ENCODE peak calls at places on chromosome 9, in four cellular contexts. M, E, S and G are unnamed samples.
A peak's percentile ranks its signal among the peaks of the same experiment; 100 is the strongest.

GRCh38 chr9:76297721-76298239 is 96.4 kb downstream of the RFK start:
- DNase-seq in M (peak; percentile 65), E (no peak), S (no peak), G (no peak)

GRCh38 chr9:107487521-107488399 is 1.8 kb downstream of the KLF4 start:
- DNase-seq in M (no peak), E (peak; percentile 81), S (peak; percentile 90), G (no peak)

GRCh38 chr9:124776952-124777645 is at the start of gene OLFML2A:
- DNase-seq in M (no peak), E (no peak), S (peak; percentile 87), G (no peak)

GRCh38 chr9:27088981-27089380 is 20.0 kb upstream of the TEK start:
- DNase-seq in M (no peak), E (no peak), S (no peak), G (peak; percentile 69)

GRCh38 chr9:109450346-109450745 is 47.8 kb downstream of the PTPN3 start:
- DNase-seq in M (no peak), E (no peak), S (no peak), G (no peak)

GRCh38 chr9:137502008-137502913 is 43.1 kb upstream of the NSMF start:
- DNase-seq in M (no peak), E (no peak), S (peak; percentile 44), G (no peak)

GRCh38 chr9:110021891-110022290 is 186.1 kb downstream of the C9orf152 start:
- DNase-seq in M (no peak), E (no peak), S (no peak), G (no peak)

GRCh38 chr9:69180670-69181069 is 6.6 kb downstream of the TJP2 start:
- DNase-seq in M (peak; percentile 97), E (peak; percentile 77), S (no peak), G (peak; percentile 93)

GRCh38 chr9:78031826-78032598 is 401 bp upstream of the GNAQ start:
- DNase-seq in M (peak; percentile 66), E (peak; percentile 93), S (peak; percentile 99), G (peak; percentile 73)

GRCh38 chr9:135299239-135299590 is 180.4 kb upstream of the PPP1R26 start:
- DNase-seq in M (no peak), E (no peak), S (peak; percentile 24), G (no peak)

GRCh38 chr9:7640205-7640604 is 159.4 kb downstream of the DMAC1 start:
- DNase-seq in M (no peak), E (no peak), S (no peak), G (no peak)

GRCh38 chr9:70683841-70684240 is 269.4 kb upstream of the KLF9 start:
- DNase-seq in M (no peak), E (no peak), S (no peak), G (no peak)
- TF ChIP-seq CTCF in M (no peak), E (no peak), S (no peak), G (no peak)

DNA sequence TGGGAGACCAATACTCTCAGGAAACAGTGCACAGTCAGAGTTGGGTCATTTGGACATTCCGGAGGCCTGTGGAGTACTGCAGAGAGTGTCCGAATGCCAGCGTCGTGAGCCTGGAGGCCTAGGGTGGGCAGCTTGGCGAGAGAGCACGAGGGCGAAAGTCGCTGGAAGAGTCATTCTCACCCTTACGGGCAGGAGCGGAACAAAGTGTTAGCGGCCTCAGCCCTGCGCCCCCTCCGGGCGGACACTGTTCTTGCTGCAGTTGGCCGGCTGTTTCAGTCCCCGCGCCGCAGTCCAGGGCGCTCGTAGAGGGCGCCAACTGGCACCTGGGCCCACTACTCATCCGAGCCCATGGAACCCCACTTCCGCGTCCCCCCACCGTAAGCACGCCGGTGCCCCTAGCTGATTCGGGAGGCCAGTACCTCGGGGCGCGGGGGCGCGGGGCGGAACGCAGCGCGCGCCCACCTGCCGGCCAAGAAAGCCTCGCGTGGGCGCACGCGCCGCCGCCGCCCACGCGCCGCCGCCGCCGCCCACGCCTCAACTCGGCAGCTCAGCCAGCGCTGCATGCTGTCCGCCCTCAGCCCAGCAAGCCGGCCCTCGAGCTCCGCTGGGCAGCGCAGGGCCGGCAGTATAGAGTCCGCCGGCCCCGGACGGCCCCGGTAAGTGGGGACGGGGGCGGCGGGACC is 99.7 kb upstream of the CCL21 start:
- DNase-seq in M (no peak), E (no peak), S (no peak), G (no peak)
- TF ChIP-seq CTCF in M (peak; percentile 35), E (no peak), S (peak; percentile 16), G (no peak)

DNA sequence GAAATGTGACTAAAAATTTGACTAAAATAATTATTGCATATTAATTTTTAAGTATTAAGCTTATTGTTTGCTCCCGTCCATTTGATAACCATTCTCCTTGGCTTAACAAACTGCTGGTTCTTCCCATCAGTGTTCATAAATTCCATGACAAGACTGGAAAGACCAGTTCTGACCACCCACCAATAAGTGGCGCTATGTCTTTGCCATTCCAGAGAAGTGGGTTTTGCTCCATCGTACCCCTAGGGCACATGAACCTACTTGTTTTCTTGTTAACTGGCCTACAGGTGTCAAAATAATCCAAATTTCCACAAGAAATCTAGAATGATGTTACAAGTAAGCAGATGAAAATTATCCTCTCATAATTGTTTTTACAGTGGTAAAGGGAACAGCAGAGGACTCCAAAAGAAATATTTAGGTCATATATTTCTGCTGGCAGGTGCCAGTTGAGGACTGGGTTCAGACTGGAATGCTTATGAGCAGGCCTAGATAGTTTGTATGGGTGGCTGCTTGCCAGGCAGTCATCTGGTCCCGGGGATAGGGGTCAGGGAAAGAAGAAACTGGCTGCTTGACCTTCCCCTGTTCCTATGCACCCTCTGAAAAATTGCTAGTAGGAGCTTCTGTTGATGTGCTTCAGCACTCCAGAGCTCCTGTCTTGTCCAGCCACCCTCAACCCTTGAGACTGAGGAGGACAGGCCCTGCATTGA is 283.1 kb upstream of the ADAMTSL1 start:
- DNase-seq in M (no peak), E (no peak), S (no peak), G (no peak)
- TF ChIP-seq CTCF in M (no peak), E (no peak), S (no peak), G (no peak)

GRCh38 chr9:36755019-36755418 is 182.3 kb downstream of the MELK start:
- DNase-seq in M (no peak), E (no peak), S (no peak), G (no peak)
- TF ChIP-seq CTCF in M (no peak), E (no peak), S (no peak), G (no peak)

GRCh38 chr9:89410709-89411111 is 87.2 kb downstream of the SEMA4D start:
- DNase-seq in M (no peak), E (no peak), S (no peak), G (no peak)
- TF ChIP-seq CTCF in M (no peak), E (no peak), S (no peak), G (no peak)

GRCh38 chr9:83620841-83621636 is 1.9 kb upstream of the IDNK start:
- DNase-seq in M (peak; percentile 44), E (no peak), S (no peak), G (no peak)
- TF ChIP-seq CTCF in M (peak; percentile 79), E (peak; percentile 36), S (peak; percentile 59), G (peak; percentile 64)

GRCh38 chr9:94980947-94981632 is 254.6 kb downstream of the AOPEP start:
- DNase-seq in M (no peak), E (no peak), S (no peak), G (no peak)
- TF ChIP-seq CTCF in M (no peak), E (no peak), S (no peak), G (no peak)

GRCh38 chr9:113798062-113799030 is 77.8 kb upstream of the ZNF618 start:
- DNase-seq in M (no peak), E (no peak), S (no peak), G (no peak)

GRCh38 chr9:113793558-113793957 is 82.6 kb upstream of the ZNF618 start:
- DNase-seq in M (no peak), E (no peak), S (no peak), G (no peak)

GRCh38 chr9:113795811-113796392 is 80.2 kb upstream of the ZNF618 start:
- DNase-seq in M (no peak), E (no peak), S (no peak), G (no peak)

GRCh38 chr9:113794721-113795120 is 81.4 kb upstream of the ZNF618 start:
- DNase-seq in M (no peak), E (no peak), S (no peak), G (no peak)

GRCh38 chr9:113796651-113797426 is 79.3 kb upstream of the ZNF618 start:
- DNase-seq in M (no peak), E (no peak), S (no peak), G (no peak)
- TF ChIP-seq CTCF in M (no peak), E (no peak), S (no peak), G (no peak)

GRCh38 chr9:98236881-98237487 is 18.5 kb downstream of the TBC1D2 start:
- DNase-seq in M (no peak), E (no peak), S (no peak), G (no peak)

GRCh38 chr9:98240475-98240874 is 15.0 kb downstream of the TBC1D2 start:
- DNase-seq in M (no peak), E (no peak), S (no peak), G (no peak)

GRCh38 chr9:98241357-98242104 is 13.9 kb downstream of the TBC1D2 start:
- DNase-seq in M (no peak), E (no peak), S (no peak), G (no peak)
- TF ChIP-seq CTCF in M (peak; percentile 28), E (no peak), S (no peak), G (no peak)